ENCODE peak calls at places on chromosomes 1 and 21, in nine cellular contexts. N is myocyte; G is A172; V is occipital lobe; L is fibroblast of the aortic adventitia; F is type B pancreatic cell; Y is stimulated activated CD4-positive, alpha-beta T cell treated with anti-CD3 and anti-CD28 coated beads, Interleukin-4, amount 100 ng/mL, for 1 hour; Q is adipocyte; K is activated effector memory CD4-positive, alpha-beta T cell treated with Interleukin-2 at 50 U/mL for 16 hours. J is an unnamed sample.

GRCh38 chr1:200646515-200646914 is 23.2 kb downstream of the DDX59 start:
- DNase-seq in N (no peak), G (no peak), V (no peak), L (no peak), F (no peak), Y (no peak), Q (no peak), K (no peak), J (no peak)

GRCh38 chr1:223628233-223628632 is 37.3 kb downstream of the CAPN8 start:
- DNase-seq in N (peak), G (peak), V (no peak), L (peak), F (no peak), Y (peak), Q (peak), K (no peak), J (no peak)

GRCh38 chr1:34286547-34286946 is 109.8 kb downstream of the C1orf94 start:
- DNase-seq in N (no peak), G (no peak), V (no peak), L (no peak), F (no peak), Y (no peak), Q (no peak), K (no peak), J (no peak)

GRCh38 chr1:22717038-22717758 is 6.6 kb downstream of the EPHB2 start:
- DNase-seq in N (no peak), G (no peak), V (no peak), L (no peak), F (no peak), Y (no peak), Q (no peak), K (no peak), J (no peak)

GRCh38 chr1:240562779-240563178 is 49.2 kb downstream of the GREM2 start:
- DNase-seq in N (no peak), G (no peak), V (no peak), L (no peak), F (no peak), Y (no peak), Q (no peak), K (no peak), J (no peak)

GRCh38 chr1:26094677-26095383 is 16.8 kb upstream of the PDIK1L start:
- DNase-seq in N (no peak), G (peak), V (no peak), L (peak), F (peak), Y (no peak), Q (no peak), K (no peak), J (peak)

GRCh38 chr1:217968085-217968484 is 317.0 kb upstream of the RRP15 start:
- DNase-seq in N (no peak), G (no peak), V (no peak), L (no peak), F (no peak), Y (no peak), Q (no peak), K (no peak), J (no peak)

GRCh38 chr1:82323144-82323543 is 522.4 kb downstream of the ADGRL2 start:
- DNase-seq in N (no peak), G (no peak), V (no peak), L (no peak), F (no peak), Y (no peak), Q (no peak), K (no peak), J (no peak)

GRCh38 chr1:85607126-85607912 is 26.8 kb downstream of the CCN1 start:
- DNase-seq in N (peak), G (peak), V (no peak), L (peak), F (no peak), Y (no peak), Q (peak), K (no peak), J (no peak)

GRCh38 chr1:204207136-204207616 is 6.6 kb downstream of the GOLT1A start:
- DNase-seq in N (peak), G (peak), V (peak), L (peak), F (no peak), Y (peak), Q (peak), K (peak), J (peak)

GRCh38 chr1:81231729-81232038 is 569.0 kb upstream of the ADGRL2 start:
- DNase-seq in N (no peak), G (no peak), V (no peak), L (peak), F (no peak), Y (no peak), Q (peak), K (no peak), J (no peak)

GRCh38 chr21:27021046-27021445 is 54.2 kb upstream of the ADAMTS5 start:
- DNase-seq in N (no peak), G (no peak), V (no peak), L (peak), F (no peak), Y (no peak), Q (peak), K (no peak), J (no peak)

GRCh38 chr1:227793948-227794812 is 21.3 kb upstream of the PRSS38 start:
- DNase-seq in N (peak), G (peak), V (no peak), L (peak), F (peak), Y (no peak), Q (peak), K (no peak), J (peak)

GRCh38 chr1:109327285-109327684 is 20.5 kb upstream of the MYBPHL start:
- DNase-seq in N (no peak), G (no peak), V (peak), L (no peak), F (no peak), Y (no peak), Q (no peak), K (no peak), J (no peak)

GRCh38 chr1:165543651-165544452 is at the start of gene LRRC52:
- DNase-seq in N (peak), G (no peak), V (no peak), L (no peak), F (no peak), Y (no peak), Q (no peak), K (no peak), J (no peak)

GRCh38 chr1:3702990-3703728 is 49.1 kb upstream of the CCDC27 start:
- DNase-seq in N (no peak), G (peak), V (no peak), L (peak), F (no peak), Y (no peak), Q (peak), K (no peak), J (no peak)

GRCh38 chr1:44791364-44791801 is 3.4 kb upstream of the BEST4 start:
- DNase-seq in N (no peak), G (no peak), V (no peak), L (no peak), F (no peak), Y (no peak), Q (no peak), K (no peak), J (no peak)

GRCh38 chr1:13469343-13469742 is 44.5 kb downstream of the LRRC38 start:
- DNase-seq in N (no peak), G (no peak), V (no peak), L (peak), F (no peak), Y (no peak), Q (no peak), K (no peak), J (no peak)

GRCh38 chr1:54292015-54292739 is 92.2 kb downstream of the MRPL37 start:
- DNase-seq in N (no peak), G (no peak), V (no peak), L (no peak), F (no peak), Y (no peak), Q (no peak), K (no peak), J (no peak)

GRCh38 chr1:180190091-180190490 is 35.4 kb downstream of the QSOX1 start:
- DNase-seq in N (no peak), G (no peak), V (no peak), L (no peak), F (no peak), Y (no peak), Q (no peak), K (no peak), J (no peak)

GRCh38 chr1:108199231-108199657 is 899 bp downstream of the SLC25A24 start:
- DNase-seq in N (peak), G (peak), V (no peak), L (peak), F (no peak), Y (no peak), Q (peak), K (no peak), J (no peak)

GRCh38 chr1:9426291-9426711 is 113.0 kb upstream of the SLC25A33 start:
- DNase-seq in N (no peak), G (no peak), V (no peak), L (no peak), F (no peak), Y (peak), Q (no peak), K (peak), J (no peak)

GRCh38 chr1:59500970-59501742 is 204.3 kb downstream of the FGGY start:
- DNase-seq in N (no peak), G (no peak), V (no peak), L (no peak), F (no peak), Y (no peak), Q (no peak), K (no peak), J (no peak)

GRCh38 chr1:206925116-206925736 is 3.5 kb upstream of the FCMR start:
- DNase-seq in N (no peak), G (no peak), V (no peak), L (no peak), F (no peak), Y (peak), Q (no peak), K (no peak), J (no peak)

GRCh38 chr1:24207709-24208108 is 20.6 kb upstream of the IFNLR1 start:
- DNase-seq in N (no peak), G (no peak), V (no peak), L (no peak), F (no peak), Y (no peak), Q (no peak), K (no peak), J (no peak)

GRCh38 chr1:92211166-92211565 is 6.5 kb upstream of the C1orf146 start:
- DNase-seq in N (peak), G (no peak), V (no peak), L (peak), F (no peak), Y (no peak), Q (peak), K (no peak), J (no peak)

GRCh38 chr1:3898994-3899775 is 887 bp downstream of the C1orf174 start:
- DNase-seq in N (peak), G (peak), V (no peak), L (no peak), F (no peak), Y (no peak), Q (peak), K (no peak), J (peak)

GRCh38 chr1:182789138-182790076 is at the start of gene NPL:
- DNase-seq in N (peak), G (peak), V (peak), L (peak), F (peak), Y (peak), Q (peak), K (peak), J (peak)

GRCh38 chr1:179091691-179092165 is 9.9 kb downstream of the TOR3A start:
- DNase-seq in N (peak), G (peak), V (no peak), L (peak), F (no peak), Y (no peak), Q (peak), K (no peak), J (no peak)

GRCh38 chr1:160538985-160539651 is 16.1 kb upstream of the SLAMF6 start:
- DNase-seq in N (no peak), G (no peak), V (no peak), L (no peak), F (no peak), Y (no peak), Q (no peak), K (no peak), J (no peak)

GRCh38 chr1:86018311-86018923 is 138.2 kb downstream of the COL24A1 start:
- DNase-seq in N (peak), G (peak), V (no peak), L (peak), F (no peak), Y (no peak), Q (peak), K (no peak), J (no peak)

GRCh38 chr1:98793136-98793535 is 131.6 kb downstream of the SNX7 start:
- DNase-seq in N (no peak), G (no peak), V (no peak), L (no peak), F (no peak), Y (no peak), Q (peak), K (no peak), J (no peak)

GRCh38 chr1:237386362-237387143 is 344.6 kb downstream of the RYR2 start:
- DNase-seq in N (peak), G (peak), V (no peak), L (peak), F (no peak), Y (no peak), Q (peak), K (no peak), J (no peak)

GRCh38 chr1:19700046-19700777 is 35.5 kb downstream of the HTR6 start:
- DNase-seq in N (no peak), G (no peak), V (no peak), L (no peak), F (no peak), Y (no peak), Q (no peak), K (no peak), J (no peak)

GRCh38 chr21:35254006-35254751 is 205.1 kb upstream of the RUNX1 start:
- DNase-seq in N (peak), G (peak), V (no peak), L (peak), F (no peak), Y (no peak), Q (peak), K (no peak), J (no peak)

GRCh38 chr1:167713330-167714081 is 8.3 kb upstream of the MPZL1 start:
- DNase-seq in N (no peak), G (no peak), V (no peak), L (no peak), F (no peak), Y (peak), Q (peak), K (no peak), J (peak)

GRCh38 chr21:44755227-44755626 is 43.9 kb upstream of the TSPEAR start:
- DNase-seq in N (no peak), G (no peak), V (no peak), L (peak), F (no peak), Y (no peak), Q (no peak), K (no peak), J (no peak)

GRCh38 chr21:17819878-17820232 is 699 bp upstream of the C21orf91 start:
- DNase-seq in N (no peak), G (peak), V (no peak), L (no peak), F (no peak), Y (no peak), Q (no peak), K (no peak), J (no peak)

GRCh38 chr1:8985915-8986813 is 40.1 kb downstream of the SLC2A7 start:
- DNase-seq in N (peak), G (peak), V (peak), L (peak), F (no peak), Y (no peak), Q (peak), K (no peak), J (peak)

GRCh38 chr21:36250423-36251075 is 69.4 kb upstream of the MORC3 start:
- DNase-seq in N (no peak), G (no peak), V (no peak), L (no peak), F (no peak), Y (no peak), Q (no peak), K (no peak), J (no peak)